ENCODE peak calls at places on chromosomes 5 and 9, in ten cellular contexts. One of them, this sample, is unnamed.

GRCh38 chr5:53170748-53171349 is 61.3 kb upstream of the MOCS2 start:
- DNase-seq in choroid plexus epithelial cell: peak
- DNase-seq in stimulated activated CD4-positive, alpha-beta T cell treated with anti-CD3 and anti-CD28 coated beads, TNF-alpha, amount 100 ng/mL, for 4 hours: no peak
- DNase-seq in effector memory CD8-positive, alpha-beta T cell: no peak
- DNase-seq in dorsolateral prefrontal cortex: no peak
- DNase-seq in DMS 273 treated with DMSO at 0.1 percent for 48 hours: no peak
- DNase-seq in iPS DF 19.7: no peak
- DNase-seq in kidney epithelial cell: no peak
- DNase-seq in NCI-H748 treated with DMSO at 0.1 percent for 48 hours: peak
- DNase-seq in A172: peak
- DNase-seq in this sample: no peak

GRCh38 chr5:177313561-177314259 is 2.0 kb upstream of the MXD3 start:
- DNase-seq in choroid plexus epithelial cell: no peak
- DNase-seq in stimulated activated CD4-positive, alpha-beta T cell treated with anti-CD3 and anti-CD28 coated beads, TNF-alpha, amount 100 ng/mL, for 4 hours: no peak
- DNase-seq in effector memory CD8-positive, alpha-beta T cell: no peak
- DNase-seq in dorsolateral prefrontal cortex: no peak
- DNase-seq in DMS 273 treated with DMSO at 0.1 percent for 48 hours: no peak
- DNase-seq in iPS DF 19.7: no peak
- DNase-seq in kidney epithelial cell: no peak
- DNase-seq in NCI-H748 treated with DMSO at 0.1 percent for 48 hours: no peak
- DNase-seq in A172: no peak
- DNase-seq in this sample: no peak

GRCh38 chr9:91948423-91949292 is 1.4 kb downstream of the ROR2 start:
- DNase-seq in choroid plexus epithelial cell: peak
- DNase-seq in stimulated activated CD4-positive, alpha-beta T cell treated with anti-CD3 and anti-CD28 coated beads, TNF-alpha, amount 100 ng/mL, for 4 hours: peak
- DNase-seq in effector memory CD8-positive, alpha-beta T cell: peak
- DNase-seq in dorsolateral prefrontal cortex: no peak
- DNase-seq in DMS 273 treated with DMSO at 0.1 percent for 48 hours: peak
- DNase-seq in iPS DF 19.7: no peak
- DNase-seq in kidney epithelial cell: no peak
- DNase-seq in NCI-H748 treated with DMSO at 0.1 percent for 48 hours: peak
- DNase-seq in A172: peak
- DNase-seq in this sample: no peak

GRCh38 chr9:109806506-109807115 is 26.6 kb downstream of the PALM2AKAP2 start:
- DNase-seq in choroid plexus epithelial cell: peak
- DNase-seq in stimulated activated CD4-positive, alpha-beta T cell treated with anti-CD3 and anti-CD28 coated beads, TNF-alpha, amount 100 ng/mL, for 4 hours: no peak
- DNase-seq in effector memory CD8-positive, alpha-beta T cell: no peak
- DNase-seq in dorsolateral prefrontal cortex: no peak
- DNase-seq in DMS 273 treated with DMSO at 0.1 percent for 48 hours: no peak
- DNase-seq in iPS DF 19.7: no peak
- DNase-seq in kidney epithelial cell: no peak
- DNase-seq in NCI-H748 treated with DMSO at 0.1 percent for 48 hours: no peak
- DNase-seq in A172: no peak
- DNase-seq in this sample: no peak

GRCh38 chr9:134897584-134898170 is 17.1 kb downstream of the FCN2 start:
- DNase-seq in choroid plexus epithelial cell: peak
- DNase-seq in stimulated activated CD4-positive, alpha-beta T cell treated with anti-CD3 and anti-CD28 coated beads, TNF-alpha, amount 100 ng/mL, for 4 hours: no peak
- DNase-seq in effector memory CD8-positive, alpha-beta T cell: no peak
- DNase-seq in dorsolateral prefrontal cortex: no peak
- DNase-seq in DMS 273 treated with DMSO at 0.1 percent for 48 hours: no peak
- DNase-seq in iPS DF 19.7: no peak
- DNase-seq in kidney epithelial cell: no peak
- DNase-seq in NCI-H748 treated with DMSO at 0.1 percent for 48 hours: no peak
- DNase-seq in A172: no peak
- DNase-seq in this sample: no peak

GRCh38 chr5:127650649-127651048 is 1.8 kb downstream of the CTXN3 start:
- DNase-seq in choroid plexus epithelial cell: peak
- DNase-seq in stimulated activated CD4-positive, alpha-beta T cell treated with anti-CD3 and anti-CD28 coated beads, TNF-alpha, amount 100 ng/mL, for 4 hours: no peak
- DNase-seq in effector memory CD8-positive, alpha-beta T cell: no peak
- DNase-seq in dorsolateral prefrontal cortex: no peak
- DNase-seq in DMS 273 treated with DMSO at 0.1 percent for 48 hours: no peak
- DNase-seq in iPS DF 19.7: no peak
- DNase-seq in kidney epithelial cell: peak
- DNase-seq in NCI-H748 treated with DMSO at 0.1 percent for 48 hours: no peak
- DNase-seq in A172: peak
- DNase-seq in this sample: no peak

GRCh38 chr9:131555841-131556673 is 10.7 kb downstream of the PRRT1B start:
- DNase-seq in choroid plexus epithelial cell: no peak
- DNase-seq in stimulated activated CD4-positive, alpha-beta T cell treated with anti-CD3 and anti-CD28 coated beads, TNF-alpha, amount 100 ng/mL, for 4 hours: no peak
- DNase-seq in effector memory CD8-positive, alpha-beta T cell: no peak
- DNase-seq in dorsolateral prefrontal cortex: no peak
- DNase-seq in DMS 273 treated with DMSO at 0.1 percent for 48 hours: no peak
- DNase-seq in iPS DF 19.7: no peak
- DNase-seq in kidney epithelial cell: no peak
- DNase-seq in NCI-H748 treated with DMSO at 0.1 percent for 48 hours: no peak
- DNase-seq in A172: no peak
- DNase-seq in this sample: no peak

GRCh38 chr5:34653708-34654107 is 2.4 kb upstream of the RAI14 start:
- DNase-seq in choroid plexus epithelial cell: no peak
- DNase-seq in stimulated activated CD4-positive, alpha-beta T cell treated with anti-CD3 and anti-CD28 coated beads, TNF-alpha, amount 100 ng/mL, for 4 hours: no peak
- DNase-seq in effector memory CD8-positive, alpha-beta T cell: no peak
- DNase-seq in dorsolateral prefrontal cortex: no peak
- DNase-seq in DMS 273 treated with DMSO at 0.1 percent for 48 hours: no peak
- DNase-seq in iPS DF 19.7: no peak
- DNase-seq in kidney epithelial cell: no peak
- DNase-seq in NCI-H748 treated with DMSO at 0.1 percent for 48 hours: no peak
- DNase-seq in A172: no peak
- DNase-seq in this sample: no peak